ENCODE peak calls at places on chromosomes 3 and 15, in four cellular contexts. One of them, this sample, is unnamed.

GRCh38 chr3:194855025-194855391 is 169.3 kb downstream of the FAM43A start:
- DNase-seq in breast epithelium: no peak
- DNase-seq in esophagus squamous epithelium: no peak
- DNase-seq in mesothelial cell of epicardium: no peak
- DNase-seq in this sample: no peak

GRCh38 chr15:87489902-87490301 is 766.6 kb downstream of the NTRK3 start:
- DNase-seq in breast epithelium: no peak
- DNase-seq in esophagus squamous epithelium: no peak
- DNase-seq in mesothelial cell of epicardium: no peak
- DNase-seq in this sample: no peak

GRCh38 chr15:46996331-46996730 is 721.0 kb upstream of the SEMA6D start:
- DNase-seq in breast epithelium: no peak
- DNase-seq in mesothelial cell of epicardium: no peak
- DNase-seq in esophagus squamous epithelium: no peak
- DNase-seq in this sample: no peak

GRCh38 chr3:81446806-81447205 is 314.6 kb downstream of the GBE1 start:
- DNase-seq in esophagus squamous epithelium: no peak
- DNase-seq in breast epithelium: no peak
- DNase-seq in mesothelial cell of epicardium: no peak
- DNase-seq in this sample: no peak

GRCh38 chr3:197912770-197913476 is 37.1 kb upstream of the RPL35A start:
- DNase-seq in esophagus squamous epithelium: no peak
- DNase-seq in breast epithelium: no peak
- DNase-seq in mesothelial cell of epicardium: no peak
- DNase-seq in this sample: no peak

GRCh38 chr3:13011369-13012227 is 61.6 kb downstream of the IQSEC1 start:
- DNase-seq in mesothelial cell of epicardium: no peak
- DNase-seq in breast epithelium: no peak
- DNase-seq in esophagus squamous epithelium: peak
- DNase-seq in this sample: peak

GRCh38 chr3:136842294-136842693 is 19.7 kb upstream of the NCK1 start:
- DNase-seq in mesothelial cell of epicardium: no peak
- DNase-seq in breast epithelium: no peak
- DNase-seq in esophagus squamous epithelium: no peak
- DNase-seq in this sample: no peak

GRCh38 chr15:92576597-92577200 is 78.9 kb downstream of the FAM174B start:
- DNase-seq in mesothelial cell of epicardium: no peak
- DNase-seq in esophagus squamous epithelium: no peak
- DNase-seq in breast epithelium: no peak
- DNase-seq in this sample: no peak

GRCh38 chr3:170499562-170500156 is 81.0 kb downstream of the CLDN11 start:
- DNase-seq in breast epithelium: no peak
- DNase-seq in esophagus squamous epithelium: no peak
- DNase-seq in mesothelial cell of epicardium: no peak
- DNase-seq in this sample: no peak

GRCh38 chr15:61033938-61034792 is 194.9 kb downstream of the RORA start:
- DNase-seq in breast epithelium: no peak
- DNase-seq in esophagus squamous epithelium: no peak
- DNase-seq in mesothelial cell of epicardium: no peak
- DNase-seq in this sample: no peak

GRCh38 chr3:116037954-116038911 is 407.1 kb downstream of the LSAMP start:
- DNase-seq in mesothelial cell of epicardium: no peak
- DNase-seq in breast epithelium: no peak
- DNase-seq in esophagus squamous epithelium: no peak
- DNase-seq in this sample: no peak

GRCh38 chr15:65414841-65415621 is 7.7 kb downstream of the IGDCC4 start:
- DNase-seq in mesothelial cell of epicardium: peak
- DNase-seq in breast epithelium: no peak
- DNase-seq in esophagus squamous epithelium: no peak
- DNase-seq in this sample: no peak

GRCh38 chr3:34843479-34843870 is 795.9 kb upstream of the ARPP21 start:
- DNase-seq in esophagus squamous epithelium: no peak
- DNase-seq in mesothelial cell of epicardium: no peak
- DNase-seq in breast epithelium: no peak
- DNase-seq in this sample: no peak

GRCh38 chr15:89681146-89681545 is 2.0 kb upstream of the PLIN1 start:
- DNase-seq in mesothelial cell of epicardium: no peak
- DNase-seq in breast epithelium: no peak
- DNase-seq in esophagus squamous epithelium: no peak
- DNase-seq in this sample: no peak

GRCh38 chr3:181623924-181624694 is 87.6 kb upstream of the SOX2 start:
- DNase-seq in breast epithelium: no peak
- DNase-seq in esophagus squamous epithelium: no peak
- DNase-seq in mesothelial cell of epicardium: no peak
- DNase-seq in this sample: no peak

GRCh38 chr3:9064853-9065252 is 101.6 kb upstream of the RAD18 start:
- DNase-seq in esophagus squamous epithelium: no peak
- DNase-seq in breast epithelium: no peak
- DNase-seq in mesothelial cell of epicardium: no peak
- DNase-seq in this sample: no peak

GRCh38 chr3:45092132-45093031 is 53.8 kb downstream of the CDCP1 start:
- DNase-seq in esophagus squamous epithelium: no peak
- DNase-seq in mesothelial cell of epicardium: no peak
- DNase-seq in breast epithelium: no peak
- DNase-seq in this sample: no peak

GRCh38 chr15:89429986-89430385 is 66.4 kb downstream of the RHCG start:
- DNase-seq in mesothelial cell of epicardium: no peak
- DNase-seq in breast epithelium: no peak
- DNase-seq in esophagus squamous epithelium: no peak
- DNase-seq in this sample: no peak

GRCh38 chr3:162021206-162021605 is 524.6 kb downstream of the OTOL1 start:
- DNase-seq in mesothelial cell of epicardium: no peak
- DNase-seq in esophagus squamous epithelium: no peak
- DNase-seq in breast epithelium: no peak
- DNase-seq in this sample: no peak

GRCh38 chr15:31276596-31277298 is 49.9 kb upstream of the KLF13 start:
- DNase-seq in breast epithelium: peak
- DNase-seq in esophagus squamous epithelium: no peak
- DNase-seq in mesothelial cell of epicardium: no peak
- DNase-seq in this sample: no peak

GRCh38 chr15:39376371-39376909 is 204.4 kb upstream of the THBS1 start:
- DNase-seq in esophagus squamous epithelium: no peak
- DNase-seq in mesothelial cell of epicardium: no peak
- DNase-seq in breast epithelium: no peak
- DNase-seq in this sample: no peak

GRCh38 chr3:49534581-49535495 is 19.4 kb upstream of the BSN start:
- DNase-seq in breast epithelium: no peak
- DNase-seq in esophagus squamous epithelium: no peak
- DNase-seq in mesothelial cell of epicardium: no peak
- DNase-seq in this sample: no peak

GRCh38 chr3:115806501-115806900 is 183.2 kb downstream of the GAP43 start:
- DNase-seq in breast epithelium: no peak
- DNase-seq in mesothelial cell of epicardium: no peak
- DNase-seq in esophagus squamous epithelium: no peak
- DNase-seq in this sample: no peak

GRCh38 chr15:25734680-25735355 is 128.3 kb downstream of the ATP10A start:
- DNase-seq in esophagus squamous epithelium: no peak
- DNase-seq in breast epithelium: no peak
- DNase-seq in mesothelial cell of epicardium: peak
- DNase-seq in this sample: no peak

GRCh38 chr15:58212909-58213526 is 74.8 kb downstream of the AQP9 start:
- DNase-seq in esophagus squamous epithelium: no peak
- DNase-seq in breast epithelium: no peak
- DNase-seq in mesothelial cell of epicardium: no peak
- DNase-seq in this sample: no peak

GRCh38 chr3:194274424-194275085 is 76.6 kb downstream of the CPN2 start:
- DNase-seq in esophagus squamous epithelium: no peak
- DNase-seq in breast epithelium: no peak
- DNase-seq in mesothelial cell of epicardium: no peak
- DNase-seq in this sample: no peak

GRCh38 chr15:72229076-72229946 is 1.7 kb downstream of the PKM start:
- DNase-seq in esophagus squamous epithelium: no peak
- DNase-seq in breast epithelium: no peak
- DNase-seq in mesothelial cell of epicardium: no peak
- DNase-seq in this sample: peak

GRCh38 chr3:87287025-87287424 is 10.6 kb upstream of the POU1F1 start:
- DNase-seq in breast epithelium: no peak
- DNase-seq in esophagus squamous epithelium: no peak
- DNase-seq in mesothelial cell of epicardium: no peak
- DNase-seq in this sample: no peak

GRCh38 chr3:74027121-74027520 is 402.4 kb upstream of the PDZRN3 start:
- DNase-seq in esophagus squamous epithelium: no peak
- DNase-seq in mesothelial cell of epicardium: no peak
- DNase-seq in breast epithelium: no peak
- DNase-seq in this sample: no peak

GRCh38 chr3:139572847-139573672 is 33.5 kb upstream of the RBP1 start:
- DNase-seq in mesothelial cell of epicardium: no peak
- DNase-seq in breast epithelium: no peak
- DNase-seq in esophagus squamous epithelium: no peak
- DNase-seq in this sample: no peak

GRCh38 chr3:178676077-178676476 is 139.8 kb downstream of the KCNMB2 start:
- DNase-seq in esophagus squamous epithelium: no peak
- DNase-seq in mesothelial cell of epicardium: no peak
- DNase-seq in breast epithelium: no peak
- DNase-seq in this sample: no peak

GRCh38 chr3:150761831-150762661 is 923 bp downstream of the SIAH2 start:
- DNase-seq in mesothelial cell of epicardium: peak
- DNase-seq in esophagus squamous epithelium: no peak
- DNase-seq in breast epithelium: no peak
- DNase-seq in this sample: peak

GRCh38 chr15:70726753-70727152 is 36.6 kb downstream of the UACA start:
- DNase-seq in breast epithelium: no peak
- DNase-seq in esophagus squamous epithelium: no peak
- DNase-seq in mesothelial cell of epicardium: no peak
- DNase-seq in this sample: no peak

GRCh38 chr15:35443376-35443775 is 102.6 kb downstream of the DPH6 start:
- DNase-seq in esophagus squamous epithelium: no peak
- DNase-seq in mesothelial cell of epicardium: no peak
- DNase-seq in breast epithelium: no peak
- DNase-seq in this sample: no peak

GRCh38 chr3:140712301-140712700 is 34.4 kb downstream of the TRIM42 start:
- DNase-seq in mesothelial cell of epicardium: no peak
- DNase-seq in esophagus squamous epithelium: no peak
- DNase-seq in breast epithelium: no peak
- DNase-seq in this sample: no peak
- TF ChIP-seq CTCF in mesothelial cell of epicardium: no peak
- TF ChIP-seq CTCF in esophagus squamous epithelium: no peak
- TF ChIP-seq CTCF in breast epithelium: no peak
- TF ChIP-seq CTCF in this sample: no peak

DNA sequence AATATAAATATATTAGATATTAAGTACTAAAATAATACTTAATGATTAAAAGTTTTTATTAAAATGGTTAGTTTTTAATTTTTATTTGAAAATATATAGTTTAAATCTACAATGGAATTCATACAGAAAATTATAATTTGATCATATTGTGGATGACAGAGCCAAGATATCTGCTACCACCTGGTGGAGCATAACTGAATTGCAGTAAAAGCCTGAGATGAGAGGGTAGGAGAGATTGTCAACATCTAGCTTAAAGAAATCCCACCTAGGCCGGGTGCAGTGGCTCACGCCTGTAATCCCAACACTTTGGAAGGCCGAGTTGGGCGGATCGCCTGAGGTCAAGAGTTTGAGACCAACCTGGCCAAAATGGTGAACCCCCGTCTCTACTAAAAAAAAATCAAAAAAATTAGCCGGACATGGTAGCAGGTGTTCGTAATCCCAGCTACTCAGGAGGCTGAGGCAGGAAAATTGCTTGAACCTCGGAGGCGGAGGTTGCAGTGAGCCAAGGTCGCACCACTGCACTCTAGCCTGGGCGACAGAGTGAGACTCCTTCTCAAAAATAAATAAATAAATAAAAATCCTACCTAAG is 25.1 kb upstream of the CSTA start:
- DNase-seq in breast epithelium: no peak
- DNase-seq in mesothelial cell of epicardium: no peak
- DNase-seq in esophagus squamous epithelium: no peak
- DNase-seq in this sample: no peak
- TF ChIP-seq CTCF in breast epithelium: no peak
- TF ChIP-seq CTCF in mesothelial cell of epicardium: peak
- TF ChIP-seq CTCF in esophagus squamous epithelium: peak
- TF ChIP-seq CTCF in this sample: peak

GRCh38 chr15:96330450-96331140 is at the start of gene NR2F2:
- DNase-seq in mesothelial cell of epicardium: peak
- DNase-seq in breast epithelium: peak
- DNase-seq in esophagus squamous epithelium: peak
- DNase-seq in this sample: peak
- TF ChIP-seq CTCF in mesothelial cell of epicardium: no peak
- TF ChIP-seq CTCF in breast epithelium: no peak
- TF ChIP-seq CTCF in esophagus squamous epithelium: no peak
- TF ChIP-seq CTCF in this sample: no peak

GRCh38 chr3:16471897-16472296 is 41.6 kb downstream of the RFTN1 start:
- DNase-seq in esophagus squamous epithelium: no peak
- DNase-seq in breast epithelium: no peak
- DNase-seq in mesothelial cell of epicardium: no peak
- DNase-seq in this sample: no peak

GRCh38 chr3:16474920-16475319 is 38.6 kb downstream of the RFTN1 start:
- DNase-seq in esophagus squamous epithelium: no peak
- DNase-seq in breast epithelium: no peak
- DNase-seq in mesothelial cell of epicardium: no peak
- DNase-seq in this sample: no peak

GRCh38 chr3:16474304-16474703 is 39.2 kb downstream of the RFTN1 start:
- DNase-seq in esophagus squamous epithelium: no peak
- DNase-seq in mesothelial cell of epicardium: no peak
- DNase-seq in breast epithelium: no peak
- DNase-seq in this sample: no peak

GRCh38 chr3:16470590-16470989 is 42.9 kb downstream of the RFTN1 start:
- DNase-seq in esophagus squamous epithelium: no peak
- DNase-seq in breast epithelium: no peak
- DNase-seq in mesothelial cell of epicardium: no peak
- DNase-seq in this sample: no peak

GRCh38 chr3:16472593-16472992 is 40.9 kb downstream of the RFTN1 start:
- DNase-seq in esophagus squamous epithelium: no peak
- DNase-seq in mesothelial cell of epicardium: no peak
- DNase-seq in breast epithelium: no peak
- DNase-seq in this sample: no peak
- TF ChIP-seq CTCF in esophagus squamous epithelium: no peak
- TF ChIP-seq CTCF in mesothelial cell of epicardium: no peak
- TF ChIP-seq CTCF in breast epithelium: no peak
- TF ChIP-seq CTCF in this sample: no peak

GRCh38 chr15:41564286-41564959 is 5.4 kb downstream of the TYRO3 start:
- DNase-seq in breast epithelium: no peak
- DNase-seq in esophagus squamous epithelium: no peak
- DNase-seq in mesothelial cell of epicardium: peak
- DNase-seq in this sample: no peak
- TF ChIP-seq CTCF in breast epithelium: no peak
- TF ChIP-seq CTCF in esophagus squamous epithelium: no peak
- TF ChIP-seq CTCF in mesothelial cell of epicardium: no peak
- TF ChIP-seq CTCF in this sample: no peak

GRCh38 chr3:24149032-24149431 is 203.9 kb downstream of the NR1D2 start:
- DNase-seq in mesothelial cell of epicardium: no peak
- DNase-seq in esophagus squamous epithelium: no peak
- DNase-seq in breast epithelium: no peak
- DNase-seq in this sample: no peak
- TF ChIP-seq CTCF in mesothelial cell of epicardium: no peak
- TF ChIP-seq CTCF in esophagus squamous epithelium: no peak
- TF ChIP-seq CTCF in breast epithelium: no peak
- TF ChIP-seq CTCF in this sample: no peak

DNA sequence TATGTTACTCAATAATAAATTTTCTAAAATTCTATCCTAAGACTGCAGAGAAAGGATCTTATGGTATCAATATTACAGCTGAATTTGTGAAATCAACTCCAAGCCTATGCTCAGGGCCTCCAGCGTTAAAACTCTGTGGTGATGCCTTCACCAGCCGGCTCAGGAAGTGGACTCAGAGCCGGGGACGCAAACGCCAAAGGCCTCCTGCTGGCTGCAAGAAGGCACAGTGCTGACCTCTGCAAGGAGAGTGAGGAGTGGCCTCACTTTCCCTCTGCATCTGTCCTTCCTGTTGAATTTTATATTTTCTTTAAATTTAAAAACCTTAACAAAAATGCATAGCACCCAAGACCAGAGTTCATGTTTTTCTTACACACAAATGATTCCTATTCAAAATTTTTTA is 48.5 kb downstream of the HERC2 start:
- DNase-seq in breast epithelium: no peak
- DNase-seq in esophagus squamous epithelium: no peak
- DNase-seq in mesothelial cell of epicardium: no peak
- DNase-seq in this sample: no peak
- TF ChIP-seq CTCF in breast epithelium: no peak
- TF ChIP-seq CTCF in esophagus squamous epithelium: no peak
- TF ChIP-seq CTCF in mesothelial cell of epicardium: no peak
- TF ChIP-seq CTCF in this sample: no peak